ENCODE peak calls at places on chromosomes 5 and 9, in nine cellular contexts. C, P, Q, Y, U, O, T, A and B are unnamed samples.

GRCh38 chr5:148507644-148508043 is 123.9 kb downstream of the FBXO38 start:
- DNase-seq in C (no peak), P (no peak), Q (no peak), Y (no peak), U (no peak), O (no peak), T (no peak), A (no peak), B (no peak)

GRCh38 chr5:110150199-110150598 is 460.5 kb downstream of the MAN2A1 start:
- DNase-seq in C (no peak), P (no peak), Q (no peak), Y (no peak), U (no peak), O (peak; percentile 69), T (no peak), A (no peak), B (no peak)

GRCh38 chr5:10611290-10611689 is 47.4 kb downstream of the ANKRD33B start:
- DNase-seq in C (no peak), P (no peak), Q (no peak), Y (peak; percentile 20), U (no peak), O (peak; percentile 41), T (no peak), A (no peak), B (no peak)

GRCh38 chr5:55421074-55421529 is 113.3 kb downstream of the MTREX start:
- DNase-seq in C (no peak), P (no peak), Q (no peak), Y (no peak), U (no peak), O (no peak), T (no peak), A (no peak), B (no peak)

GRCh38 chr9:38619556-38620447 is 594 bp downstream of the ANKRD18A start:
- DNase-seq in C (no peak), P (peak; percentile 45), Q (peak; percentile 61), Y (no peak), U (peak; percentile 19), O (no peak), T (no peak), A (peak; percentile 37), B (peak; percentile 39)

GRCh38 chr5:79535477-79536192 is 21.7 kb upstream of the HOMER1 start:
- DNase-seq in C (no peak), P (no peak), Q (no peak), Y (no peak), U (no peak), O (no peak), T (no peak), A (no peak), B (no peak)

GRCh38 chr9:76403352-76403751 is 9.1 kb upstream of the RFK start:
- DNase-seq in C (no peak), P (peak; percentile 23), Q (no peak), Y (no peak), U (no peak), O (peak; percentile 83), T (no peak), A (peak; percentile 69), B (no peak)

GRCh38 chr9:132630811-132631210 is 39.0 kb downstream of the DDX31 start:
- DNase-seq in C (no peak), P (no peak), Q (no peak), Y (no peak), U (no peak), O (no peak), T (no peak), A (no peak), B (no peak)

GRCh38 chr9:26637101-26637500 is 255.5 kb downstream of the CAAP1 start:
- DNase-seq in C (no peak), P (peak; percentile 52), Q (no peak), Y (no peak), U (no peak), O (no peak), T (no peak), A (no peak), B (no peak)

GRCh38 chr9:131188986-131189385 is 63.6 kb downstream of the NUP214 start:
- DNase-seq in C (no peak), P (no peak), Q (no peak), Y (no peak), U (no peak), O (no peak), T (no peak), A (no peak), B (no peak)

GRCh38 chr5:68465133-68465532 is 249.6 kb downstream of the PIK3R1 start:
- DNase-seq in C (no peak), P (no peak), Q (no peak), Y (no peak), U (no peak), O (no peak), T (no peak), A (peak; percentile 57), B (no peak)

DNA sequence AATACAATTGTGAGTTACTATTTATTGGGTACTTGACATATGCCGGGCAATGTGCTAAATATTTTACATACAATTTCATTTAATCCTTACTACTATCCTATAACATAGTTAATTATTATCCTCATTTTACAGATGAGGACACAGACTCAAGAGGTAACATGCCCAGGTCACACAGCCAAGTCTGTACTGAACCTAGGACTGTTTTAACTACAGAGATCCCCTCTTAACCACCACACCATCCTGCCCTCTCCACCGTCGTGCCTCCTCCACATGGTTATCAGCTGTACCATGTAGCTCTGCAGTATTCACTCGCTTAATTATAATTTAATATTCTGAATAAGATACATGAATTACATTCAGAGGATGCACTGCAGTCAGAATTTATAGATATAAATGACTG is 5.3 kb downstream of the RAB14 start:
- DNase-seq in C (no peak), P (no peak), Q (no peak), Y (no peak), U (no peak), O (no peak), T (no peak), A (peak; percentile 30), B (no peak)
- H3K4me3 ChIP-seq in C (no peak overlapping the region), P (no peak overlapping the region), Q (no peak overlapping the region), Y (no peak overlapping the region), U (no peak overlapping the region), O (no peak overlapping the region), T (no peak overlapping the region), A (peak overlapping the region; percentile 7), B (no peak overlapping the region)

GRCh38 chr5:145244251-145244650 is 590.9 kb downstream of the PRELID2 start:
- DNase-seq in C (no peak), P (no peak), Q (no peak), Y (no peak), U (no peak), O (no peak), T (no peak), A (no peak), B (no peak)

GRCh38 chr5:145244788-145245187 is 590.4 kb downstream of the PRELID2 start:
- DNase-seq in C (no peak), P (no peak), Q (no peak), Y (no peak), U (no peak), O (peak; percentile 54), T (no peak), A (no peak), B (no peak)

GRCh38 chr5:145246961-145247744 is 588.0 kb downstream of the PRELID2 start:
- DNase-seq in C (no peak), P (no peak), Q (no peak), Y (no peak), U (no peak), O (no peak), T (no peak), A (no peak), B (no peak)

GRCh38 chr5:145246379-145246778 is 588.8 kb downstream of the PRELID2 start:
- DNase-seq in C (no peak), P (no peak), Q (no peak), Y (no peak), U (no peak), O (no peak), T (no peak), A (no peak), B (no peak)

DNA sequence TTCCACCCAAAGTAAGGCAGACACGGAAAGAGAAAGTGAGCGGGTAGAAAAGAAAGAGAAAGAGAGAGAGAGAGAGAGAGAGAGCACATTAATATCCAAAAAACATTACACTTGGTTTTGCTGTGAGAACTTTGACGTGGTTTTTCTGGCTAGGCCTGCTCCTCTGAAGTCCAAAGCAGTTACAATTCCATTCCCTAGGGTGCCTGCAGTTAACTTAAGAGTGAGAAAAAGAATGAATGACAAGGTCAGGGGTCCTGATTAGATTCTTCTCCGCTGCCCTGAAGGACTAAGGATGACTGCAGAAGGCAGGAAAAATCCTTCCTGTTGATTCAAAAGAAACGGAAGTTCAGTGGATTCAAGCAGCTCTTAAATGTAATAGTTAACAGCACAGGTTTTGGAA is 589.8 kb downstream of the PRELID2 start:
- DNase-seq in C (no peak), P (peak; percentile 78), Q (no peak), Y (no peak), U (no peak), O (no peak), T (no peak), A (no peak), B (no peak)
- H3K4me3 ChIP-seq in C (no peak overlapping the region), P (no peak overlapping the region), Q (no peak overlapping the region), Y (peak overlapping the region; percentile 9), U (no peak overlapping the region), O (no peak overlapping the region), T (no peak overlapping the region), A (no peak overlapping the region), B (no peak overlapping the region)

DNA sequence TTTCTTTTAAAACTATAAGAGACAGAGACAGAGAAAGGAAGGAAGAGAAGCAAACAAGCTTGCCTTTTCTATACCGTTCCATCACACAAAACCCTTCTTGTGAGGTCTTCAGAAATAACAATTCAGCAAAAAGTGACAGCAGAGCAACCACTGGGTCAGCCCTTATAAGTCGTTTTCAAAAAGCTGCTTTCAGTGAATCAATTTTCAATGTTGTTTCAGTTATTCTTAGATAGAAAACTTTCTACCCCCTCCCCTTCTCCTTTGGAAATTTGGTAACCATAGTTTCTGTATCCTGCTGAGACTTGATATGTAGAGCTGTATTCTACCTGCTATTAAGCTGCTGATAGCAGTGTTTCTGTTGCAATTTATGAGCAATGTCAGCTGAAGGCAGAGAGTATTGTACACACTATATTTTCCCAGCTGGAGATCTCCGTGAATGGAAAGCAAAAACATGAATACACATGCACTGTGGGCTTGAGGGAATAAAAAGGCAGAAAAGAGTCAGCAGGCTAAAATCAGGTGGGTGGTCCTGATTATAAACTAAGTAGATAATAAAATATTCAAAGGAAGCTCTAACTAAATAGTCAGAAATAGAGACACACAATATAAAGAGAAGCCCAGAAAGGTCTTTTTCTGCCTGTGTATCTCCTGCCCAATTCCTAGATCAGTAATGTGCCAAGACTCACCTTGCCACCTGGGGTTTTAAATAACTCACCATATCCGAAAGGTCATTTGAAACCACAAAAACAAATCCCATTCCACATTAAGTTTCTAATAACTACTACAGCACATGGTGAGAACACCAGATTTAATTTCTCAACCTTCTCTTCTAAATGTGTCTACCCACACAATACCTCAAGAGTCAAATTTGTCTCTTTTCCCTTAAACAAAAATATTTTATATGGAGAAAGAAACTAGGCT is 75.5 kb downstream of the ZNF608 start:
- DNase-seq in C (no peak), P (no peak), Q (no peak), Y (no peak), U (no peak), O (no peak), T (no peak), A (no peak), B (no peak)
- H3K4me3 ChIP-seq in C (no peak overlapping the region), P (no peak overlapping the region), Q (no peak overlapping the region), Y (no peak overlapping the region), U (no peak overlapping the region), O (no peak overlapping the region), T (no peak overlapping the region), A (no peak overlapping the region), B (no peak overlapping the region)

DNA sequence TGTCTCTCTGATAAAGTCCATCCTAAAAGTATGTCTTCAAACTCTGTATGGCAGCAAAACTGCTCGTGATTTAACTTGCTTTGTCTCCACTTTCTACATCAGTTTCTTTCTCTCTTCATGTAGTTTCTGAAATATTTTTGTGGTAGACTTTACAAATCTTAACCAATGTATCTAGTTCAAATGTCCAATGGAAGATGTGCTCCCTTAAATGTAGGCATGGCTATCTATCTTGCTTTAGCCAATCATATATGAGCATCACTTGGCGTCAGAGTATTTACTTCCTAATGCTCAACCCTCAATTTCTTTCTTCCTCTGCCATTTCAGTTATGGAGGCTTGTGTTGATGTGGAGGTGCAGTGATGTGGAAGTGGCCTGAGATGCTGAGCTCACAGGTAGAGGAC is 206.1 kb upstream of the ZNF608 start:
- DNase-seq in C (no peak), P (no peak), Q (no peak), Y (no peak), U (no peak), O (no peak), T (no peak), A (no peak), B (no peak)
- H3K4me3 ChIP-seq in C (no peak overlapping the region), P (no peak overlapping the region), Q (no peak overlapping the region), Y (no peak overlapping the region), U (no peak overlapping the region), O (no peak overlapping the region), T (no peak overlapping the region), A (no peak overlapping the region), B (no peak overlapping the region)